ENCODE peak calls at places on chromosomes 5 and 9, in nine cellular contexts. O, C, Z, P, R, V, H, S and I are unnamed samples.
A peak's percentile ranks its signal among the peaks of the same experiment; 100 is the strongest.

GRCh38 chr9:72280913-72281500 is 84.0 kb downstream of the ZFAND5 start:
- DNase-seq in O (peak; percentile 66), P (peak; percentile 33), Z (no peak), V (peak; percentile 82), R (peak; percentile 77), S (peak; percentile 44), C (peak; percentile 57), H (peak; percentile 65), I (peak; percentile 64)

GRCh38 chr9:16348531-16348930 is 521.9 kb downstream of the BNC2 start:
- DNase-seq in O (no peak), R (no peak), V (no peak), Z (no peak), H (no peak), P (no peak), C (no peak), S (no peak), I (no peak)

GRCh38 chr5:135881244-135881643 is 14.4 kb downstream of the IL9 start:
- DNase-seq in R (no peak), P (no peak), C (no peak), Z (no peak), H (no peak), O (no peak), V (no peak), S (no peak), I (no peak)

GRCh38 chr5:108654042-108654441 is 93.7 kb upstream of the FER start:
- DNase-seq in P (no peak), R (no peak), Z (no peak), O (no peak), V (no peak), S (no peak), H (no peak), C (no peak), I (no peak)

GRCh38 chr5:89105171-89105695 is 222.2 kb upstream of the MEF2C start:
- DNase-seq in R (no peak), V (no peak), O (no peak), Z (no peak), S (no peak), C (no peak), H (no peak), P (no peak), I (no peak)

GRCh38 chr5:24110019-24110615 is 534.7 kb downstream of the CDH10 start:
- DNase-seq in P (no peak), O (no peak), H (peak; percentile 65), R (peak; percentile 51), C (no peak), V (no peak), Z (no peak), S (peak; percentile 3), I (peak; percentile 61)

GRCh38 chr5:179274321-179275315 is 70.6 kb downstream of the ADAMTS2 start:
- DNase-seq in R (no peak), C (no peak), V (no peak), H (no peak), S (no peak), P (no peak), Z (no peak), O (peak; percentile 29), I (no peak)

GRCh38 chr5:20601678-20602100 is 613.7 kb upstream of the CDH18 start:
- DNase-seq in V (peak; percentile 57), Z (no peak), C (no peak), R (peak; percentile 93), P (no peak), O (no peak), S (no peak), H (peak; percentile 54), I (no peak)

GRCh38 chr9:92747459-92748232 is 17.0 kb downstream of the BICD2 start:
- DNase-seq in S (no peak), Z (no peak), R (no peak), P (no peak), O (no peak), H (no peak), C (no peak), V (no peak), I (no peak)

GRCh38 chr5:111984044-111984443 is 227.1 kb upstream of the NREP start:
- DNase-seq in H (no peak), P (no peak), S (peak; percentile 78), Z (no peak), O (no peak), C (no peak), R (no peak), V (no peak), I (no peak)

GRCh38 chr9:13555516-13555915 is 276.0 kb upstream of the MPDZ start:
- DNase-seq in R (no peak), O (no peak), V (no peak), C (no peak), P (no peak), Z (no peak), H (peak; percentile 82), S (no peak), I (peak; percentile 60)

GRCh38 chr9:79946718-79947117 is 375.0 kb downstream of the TLE4 start:
- DNase-seq in Z (no peak), S (no peak), C (peak; percentile 34), R (no peak), P (no peak), H (no peak), O (no peak), V (no peak), I (no peak)

GRCh38 chr9:32918628-32919027 is 82.8 kb downstream of the APTX start:
- DNase-seq in O (no peak), H (no peak), S (no peak), C (no peak), R (no peak), Z (no peak), P (no peak), V (no peak), I (no peak)

GRCh38 chr5:148875205-148875875 is 48.9 kb downstream of the ADRB2 start:
- DNase-seq in H (no peak), C (no peak), V (no peak), P (no peak), Z (no peak), R (peak; percentile 41), S (no peak), O (peak; percentile 20), I (peak; percentile 16)

GRCh38 chr9:133277467-133277866 is 2.5 kb upstream of the ABO start:
- DNase-seq in C (no peak), V (no peak), O (no peak), R (no peak), P (no peak), Z (no peak), H (no peak), S (no peak), I (no peak)

GRCh38 chr5:27472875-27473274 is 434.5 kb upstream of the CDH9 start:
- DNase-seq in C (no peak), P (no peak), V (no peak), H (no peak), O (no peak), S (no peak), R (peak; percentile 8), Z (no peak), I (no peak)

GRCh38 chr5:160418561-160419457 is at the start of gene SLU7:
- DNase-seq in C (peak; percentile 93), Z (peak; percentile 92), H (peak; percentile 86), P (peak; percentile 94), V (peak; percentile 81), O (peak; percentile 96), R (peak; percentile 95), S (peak; percentile 89), I (peak; percentile 95)

GRCh38 chr5:131328536-131329186 is 64.8 kb downstream of the CDC42SE2 start:
- DNase-seq in O (no peak), H (no peak), R (no peak), C (no peak), Z (peak; percentile 6), V (no peak), P (no peak), S (peak; percentile 50), I (no peak)

GRCh38 chr9:91572044-91572443 is 148.4 kb upstream of the NFIL3 start:
- DNase-seq in H (no peak), Z (no peak), O (no peak), P (no peak), V (no peak), C (no peak), R (peak; percentile 90), S (no peak), I (peak; percentile 78)

GRCh38 chr9:133114451-133114885 is 6.6 kb downstream of the RALGDS start:
- DNase-seq in C (no peak), V (no peak), R (peak; percentile 68), P (no peak), O (peak; percentile 14), H (no peak), Z (no peak), S (no peak), I (no peak)

GRCh38 chr5:77867194-77867691 is 91.1 kb upstream of the TBCA start:
- DNase-seq in H (no peak), P (no peak), R (peak; percentile 10), V (no peak), Z (no peak), C (no peak), S (no peak), O (no peak), I (no peak)

GRCh38 chr9:20040991-20041606 is 252.3 kb upstream of the SLC24A2 start:
- DNase-seq in C (no peak), Z (no peak), S (no peak), V (no peak), H (peak; percentile 65), O (no peak), R (peak; percentile 11), P (no peak), I (peak; percentile 81)

GRCh38 chr5:147369742-147370374 is 135.0 kb downstream of the STK32A start:
- DNase-seq in R (peak; percentile 26), O (no peak), Z (no peak), S (no peak), V (no peak), H (peak; percentile 40), P (peak; percentile 23), C (no peak), I (peak; percentile 58)

GRCh38 chr9:124522121-124523098 is 15.2 kb upstream of the NR5A1 start:
- DNase-seq in H (no peak), R (peak; percentile 18), Z (no peak), P (no peak), O (no peak), C (no peak), V (no peak), S (no peak), I (no peak)

GRCh38 chr5:1016036-1016435 is 7.4 kb downstream of the NKD2 start:
- DNase-seq in P (no peak), H (no peak), C (no peak), V (no peak), O (no peak), Z (no peak), S (no peak), R (no peak), I (no peak)

GRCh38 chr5:74988273-74988983 is 63.9 kb downstream of the GCNT4 start:
- DNase-seq in Z (no peak), R (no peak), V (no peak), C (no peak), P (no peak), H (no peak), O (no peak), S (no peak), I (no peak)

GRCh38 chr9:9177081-9177480 is 1377.5 kb upstream of the DMAC1 start:
- DNase-seq in R (peak; percentile 92), V (no peak), Z (no peak), S (no peak), H (no peak), P (no peak), C (no peak), O (no peak), I (no peak)

GRCh38 chr5:139638090-139638735 is 9.9 kb upstream of the CXXC5 start:
- DNase-seq in P (peak; percentile 97), S (peak; percentile 90), R (peak; percentile 65), Z (no peak), C (peak; percentile 62), V (no peak), O (peak; percentile 57), H (no peak), I (peak; percentile 80)

GRCh38 chr9:69755205-69755604 is 4.6 kb downstream of the PTAR1 start:
- DNase-seq in P (no peak), O (no peak), C (no peak), S (no peak), H (no peak), R (no peak), Z (no peak), V (no peak), I (no peak)

GRCh38 chr9:92983984-92984589 is 36.8 kb downstream of the FGD3 start:
- DNase-seq in R (peak; percentile 26), V (no peak), H (no peak), S (no peak), O (no peak), Z (no peak), P (no peak), C (no peak), I (no peak)

GRCh38 chr5:55855509-55855908 is 4.4 kb downstream of the IL31RA start:
- DNase-seq in R (no peak), P (no peak), O (no peak), H (no peak), V (no peak), Z (no peak), C (no peak), S (peak; percentile 13), I (no peak)